ENCODE peak calls at places on chromosomes 3 and 15, in four cellular contexts. E is SK-N-SH, L is IMR-90, R is MM.1S. C is an unnamed sample.

GRCh38 chr15:70160803-70161565 is 63.3 kb upstream of the TLE3 start:
- DNase-seq in E (no peak), L (no peak), R (no peak), C (no peak)

GRCh38 chr15:41492597-41493204 is 973 bp upstream of the ITPKA start:
- DNase-seq in L (no peak), E (peak; percentile 45), R (no peak), C (no peak)

GRCh38 chr15:31409196-31409595 is 82.6 kb downstream of the KLF13 start:
- DNase-seq in R (no peak), L (no peak), E (no peak), C (no peak)

GRCh38 chr15:77002954-77003912 is 8.3 kb downstream of the PSTPIP1 start:
- DNase-seq in R (peak; percentile 70), E (no peak), L (no peak), C (no peak)

GRCh38 chr3:130548356-130548755 is 31.4 kb downstream of the COL6A6 start:
- DNase-seq in E (peak; percentile 42), L (no peak), R (no peak), C (no peak)

GRCh38 chr3:160564949-160565441 is 376 bp downstream of the KPNA4 start:
- DNase-seq in R (peak; percentile 75), E (peak; percentile 81), L (peak; percentile 51), C (no peak)

GRCh38 chr15:57323299-57323805 is 53.0 kb upstream of the CGNL1 start:
- DNase-seq in R (no peak), L (no peak), E (no peak), C (no peak)

GRCh38 chr3:187929115-187929828 is 184.0 kb upstream of the BCL6 start:
- DNase-seq in E (no peak), R (no peak), L (no peak), C (no peak)

GRCh38 chr3:37765591-37766219 is 96.0 kb upstream of the CTDSPL start:
- DNase-seq in L (no peak), R (no peak), E (peak; percentile 40), C (no peak)

GRCh38 chr15:72276326-72276700 is 4.0 kb upstream of the PARP6 start:
- DNase-seq in L (peak; percentile 7), R (no peak), E (no peak), C (no peak)

GRCh38 chr3:156814295-156814694 is 11.9 kb upstream of the LEKR1 start:
- DNase-seq in E (no peak), R (no peak), L (no peak), C (no peak)

GRCh38 chr15:35430301-35430700 is 115.7 kb downstream of the DPH6 start:
- DNase-seq in E (no peak), R (no peak), L (no peak), C (no peak)

GRCh38 chr3:194521514-194522260 is 34.9 kb upstream of the ATP13A3 start:
- DNase-seq in E (no peak), L (peak; percentile 77), R (no peak), C (peak; percentile 69)

GRCh38 chr3:157614896-157615295 is 111.7 kb upstream of the VEPH1 start:
- DNase-seq in L (no peak), R (no peak), E (no peak), C (no peak)

GRCh38 chr3:197880361-197881339 is 69.3 kb upstream of the RPL35A start:
- DNase-seq in L (no peak), E (no peak), R (no peak), C (no peak)

GRCh38 chr3:194908432-194908966 is 222.8 kb downstream of the FAM43A start:
- DNase-seq in L (no peak), E (no peak), R (no peak), C (no peak)

GRCh38 chr3:67421912-67422311 is 232.5 kb downstream of the SUCLG2 start:
- DNase-seq in E (no peak), L (no peak), R (no peak), C (no peak)

GRCh38 chr3:67416703-67417102 is 237.7 kb downstream of the SUCLG2 start:
- DNase-seq in R (no peak), L (no peak), E (no peak), C (no peak)

GRCh38 chr3:67415504-67415903 is 238.9 kb downstream of the SUCLG2 start:
- DNase-seq in L (peak; percentile 59), E (no peak), R (no peak), C (no peak)

GRCh38 chr3:67419779-67420178 is 234.6 kb downstream of the SUCLG2 start:
- DNase-seq in E (no peak), L (no peak), R (no peak), C (no peak)

DNA sequence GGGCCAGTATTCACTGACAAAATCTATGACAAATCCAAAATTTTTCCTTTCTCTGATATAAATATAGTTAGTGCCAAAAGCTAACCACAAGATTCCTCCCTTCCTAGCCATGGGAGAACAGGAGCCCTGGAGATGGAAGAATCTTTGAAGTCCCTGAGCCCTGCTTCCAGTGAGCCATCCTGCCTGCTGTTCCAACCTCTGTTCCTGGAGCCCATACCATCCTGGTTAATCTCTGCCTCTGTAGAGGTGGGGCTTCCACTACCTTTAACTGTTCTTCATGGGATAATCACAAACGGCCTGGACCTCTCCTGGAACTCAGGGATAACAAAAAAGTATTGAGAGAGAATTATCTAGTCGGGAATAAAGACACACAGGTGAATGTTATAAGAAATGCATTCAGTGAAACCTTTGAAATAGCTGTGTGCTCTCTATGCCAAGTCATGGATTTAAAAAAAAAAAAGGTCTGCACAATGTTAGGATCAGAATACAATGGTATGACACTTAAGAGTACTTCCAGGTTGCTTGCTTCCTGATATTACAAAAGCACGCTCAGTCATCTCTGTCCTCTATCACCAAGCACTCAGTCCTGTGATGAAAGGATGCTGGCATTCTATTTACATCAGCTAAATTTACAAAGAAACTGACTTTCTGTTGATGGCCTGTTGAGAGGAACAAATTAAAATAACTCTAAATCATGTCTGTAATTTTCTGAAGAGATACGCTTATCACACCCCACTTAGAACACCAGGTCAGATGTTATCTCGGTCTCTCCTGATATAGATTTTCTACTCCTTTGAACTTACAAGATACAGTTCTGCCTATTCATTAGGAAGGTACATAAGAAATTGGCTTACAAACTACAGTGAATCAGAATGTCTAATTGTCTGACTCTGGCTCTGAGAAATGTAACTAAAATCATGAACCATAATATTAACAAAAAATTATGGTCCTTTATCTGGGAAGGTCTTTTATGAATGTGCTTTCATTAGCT is 235.6 kb downstream of the SUCLG2 start:
- DNase-seq in L (peak; percentile 17), E (no peak), R (no peak), C (no peak)
- TF ChIP-seq CTCF in L (no peak), E (no peak), R (no peak), C (no peak)

DNA sequence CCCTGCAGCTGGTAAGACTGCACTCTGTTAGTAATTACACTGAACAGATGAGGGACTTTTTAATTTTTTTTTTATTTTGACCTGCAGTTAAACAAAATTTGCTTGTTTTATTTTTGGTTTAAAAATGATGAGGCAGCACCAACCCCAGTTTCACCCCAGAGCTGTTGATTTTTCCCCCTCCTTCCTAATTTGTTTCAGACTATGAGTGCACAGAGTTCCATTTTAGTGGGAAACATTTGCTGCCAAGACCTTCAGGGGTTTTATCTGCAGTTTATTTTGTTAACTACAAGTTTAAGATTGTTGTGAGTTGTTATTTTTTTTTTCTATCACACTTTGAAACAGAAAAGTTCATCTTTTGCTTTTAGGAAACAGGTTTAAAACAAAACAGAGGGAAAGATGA is 455.9 kb upstream of the NR2F2 start:
- DNase-seq in R (peak; percentile 30), L (no peak), E (no peak), C (no peak)
- H2AFZ ChIP-seq in R (no peak overlapping the region), L (no peak overlapping the region), E (no peak overlapping the region), C (no peak overlapping the region)

DNA sequence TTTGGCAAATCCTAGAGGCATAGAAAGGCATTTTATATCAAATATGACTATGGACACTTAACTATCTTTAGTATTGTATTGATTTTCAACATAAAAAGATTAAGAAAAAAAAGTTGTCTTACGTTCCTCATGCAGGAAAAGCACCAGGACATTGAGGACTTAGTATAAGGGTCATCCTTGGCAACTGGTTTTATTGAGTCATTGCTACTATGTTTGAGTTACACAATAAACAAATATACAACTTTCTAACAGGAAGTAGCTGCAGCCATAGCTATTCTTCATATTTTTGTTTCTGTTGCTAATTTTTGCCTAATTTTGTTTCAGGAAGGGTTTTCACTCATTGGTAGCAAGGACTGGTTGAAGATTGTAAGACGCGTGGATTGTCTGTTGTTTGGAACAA is 93.0 kb downstream of the NPTN start:
- DNase-seq in L (no peak), R (no peak), E (no peak), C (no peak)
- TF ChIP-seq CTCF in L (no peak), R (no peak), E (no peak), C (no peak)

GRCh38 chr3:16191591-16191990 is 17.1 kb downstream of the GALNT15 start:
- DNase-seq in L (no peak), E (no peak), R (no peak), C (no peak)

GRCh38 chr3:16188071-16188470 is 13.6 kb downstream of the GALNT15 start:
- DNase-seq in L (no peak), E (no peak), R (no peak), C (no peak)

GRCh38 chr3:16190704-16191103 is 16.2 kb downstream of the GALNT15 start:
- DNase-seq in R (no peak), E (no peak), L (no peak), C (no peak)

GRCh38 chr3:16187213-16187790 is 12.8 kb downstream of the GALNT15 start:
- DNase-seq in E (no peak), R (no peak), L (no peak), C (no peak)

DNA sequence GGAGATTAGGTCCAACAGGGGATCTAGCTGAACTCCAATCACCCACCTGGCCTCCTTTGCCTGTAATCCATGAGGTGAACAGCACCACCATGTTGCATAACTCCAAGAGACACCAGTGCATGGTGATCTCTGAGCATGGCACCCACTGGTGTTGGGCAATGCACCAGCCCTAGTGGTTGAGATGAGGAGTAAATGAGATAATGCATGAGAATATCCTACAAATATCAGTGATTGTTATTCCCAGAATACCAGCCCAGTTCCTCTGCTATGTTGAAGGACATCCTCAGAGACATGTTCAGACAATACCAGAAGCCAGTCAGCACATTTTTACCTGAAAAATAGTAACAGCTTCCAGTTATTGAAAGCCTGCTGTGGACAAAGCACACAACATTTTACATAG is 14.7 kb downstream of the GALNT15 start:
- DNase-seq in L (no peak), E (no peak), R (no peak), C (no peak)
- H2AFZ ChIP-seq in L (no peak overlapping the region), E (no peak overlapping the region), R (no peak overlapping the region), C (no peak overlapping the region)

C was measured in endothelial cell of umbilical vein.